ENCODE peak calls at places on chromosomes 12 and 14, in nine cellular contexts. P, D, Q, R, W, M, U, S and E are unnamed samples.

GRCh38 chr14:70754989-70755388 is 54.3 kb downstream of the MAP3K9 start:
- DNase-seq in U (no peak), M (no peak), W (no peak), R (peak), D (no peak), S (no peak), P (peak), Q (peak), E (no peak)

GRCh38 chr12:108800591-108800990 is 56.8 kb downstream of the SSH1 start:
- DNase-seq in W (no peak), Q (no peak), S (no peak), M (no peak), R (no peak), P (no peak), D (no peak), U (no peak), E (no peak)

GRCh38 chr14:100147181-100147631 is 12.2 kb downstream of the DEGS2 start:
- DNase-seq in S (peak), W (peak), U (peak), M (peak), P (no peak), D (no peak), Q (no peak), R (no peak), E (no peak)

GRCh38 chr12:113788020-113788856 is 177.9 kb downstream of the RBM19 start:
- DNase-seq in S (no peak), Q (peak), W (no peak), P (no peak), D (no peak), R (peak), U (no peak), M (no peak), E (no peak)

GRCh38 chr14:20530771-20531571 is 25.6 kb downstream of the RNASE10 start:
- DNase-seq in P (peak), S (peak), W (peak), R (peak), Q (peak), U (peak), M (no peak), D (peak), E (no peak)

GRCh38 chr14:61077946-61078738 is 97.1 kb downstream of the SLC38A6 start:
- DNase-seq in S (no peak), Q (peak), M (no peak), D (no peak), U (no peak), P (no peak), W (no peak), R (no peak), E (no peak)

GRCh38 chr14:72616294-72616693 is 277.6 kb downstream of the DPF3 start:
- DNase-seq in D (no peak), M (no peak), U (no peak), S (peak), R (no peak), Q (no peak), P (no peak), W (no peak), E (no peak)

GRCh38 chr12:52630609-52631200 is 12.3 kb upstream of the KRT73 start:
- DNase-seq in U (no peak), W (no peak), D (no peak), M (no peak), R (no peak), S (no peak), Q (no peak), P (no peak), E (no peak)

GRCh38 chr12:105331805-105332251 is 1.3 kb downstream of the C12orf75 start:
- DNase-seq in W (peak), P (no peak), S (no peak), D (no peak), M (no peak), R (no peak), U (no peak), Q (peak), E (no peak)

GRCh38 chr14:64826333-64826732 is 53.4 kb downstream of the SPTB start:
- DNase-seq in M (no peak), Q (peak), D (no peak), P (no peak), S (no peak), U (no peak), R (peak), W (peak), E (no peak)

GRCh38 chr14:102318781-102319276 is 717 bp upstream of the ZNF839 start:
- DNase-seq in D (no peak), R (no peak), U (no peak), P (no peak), S (no peak), Q (no peak), W (no peak), M (no peak), E (no peak)

GRCh38 chr14:69460093-69460701 is 24.3 kb upstream of the PLEKHD1 start:
- DNase-seq in M (no peak), Q (peak), W (peak), U (peak), R (peak), S (peak), D (peak), P (peak), E (peak)

GRCh38 chr14:89179891-89180404 is 237.1 kb downstream of the FOXN3 start:
- DNase-seq in M (no peak), S (no peak), R (no peak), U (no peak), P (no peak), Q (no peak), D (no peak), W (no peak), E (no peak)